ENCODE peak calls at places on chromosomes 3 and 15, in four cellular contexts. U is uterus, B is heart left ventricle, K is adrenal gland. V is an unnamed sample.
A peak's percentile ranks its signal among the peaks of the same experiment; 100 is the strongest.

GRCh38 chr3:14467723-14468620 is 65.6 kb downstream of the SLC6A6 start:
- DNase-seq in U (peak; percentile 62), B (peak; percentile 30), K (peak; percentile 55), V (no peak)

GRCh38 chr3:127538569-127538968 is 52.0 kb downstream of the TPRA1 start:
- DNase-seq in U (no peak), B (no peak), K (peak; percentile 3), V (no peak)

GRCh38 chr15:29065571-29065970 is 179.8 kb downstream of the APBA2 start:
- DNase-seq in U (no peak), B (no peak), K (no peak), V (no peak)

GRCh38 chr3:138078901-138079344 is 36.5 kb downstream of the DZIP1L start:
- DNase-seq in U (no peak), B (no peak), K (no peak), V (no peak)

GRCh38 chr3:25817107-25817506 is 27.2 kb downstream of the OXSM start:
- DNase-seq in U (no peak), B (no peak), K (no peak), V (no peak)

GRCh38 chr3:14602006-14602803 is 49.4 kb upstream of the CCDC174 start:
- DNase-seq in U (no peak), B (no peak), K (no peak), V (no peak)

GRCh38 chr3:184635126-184635525 is 73.5 kb downstream of the EPHB3 start:
- DNase-seq in U (no peak), B (no peak), K (no peak), V (peak; percentile 59)

GRCh38 chr3:52670621-52671521 is 14.8 kb downstream of the PBRM1 start:
- DNase-seq in U (no peak), B (no peak), K (peak; percentile 61), V (no peak)

GRCh38 chr15:66294157-66294931 is 976 bp downstream of the DIS3L start:
- DNase-seq in U (no peak), B (no peak), K (peak; percentile 57), V (no peak)

GRCh38 chr3:190492966-190493365 is 20.9 kb upstream of the IL1RAP start:
- DNase-seq in U (no peak), B (no peak), K (no peak), V (no peak)

GRCh38 chr3:100454684-100455083 is 37.7 kb upstream of the TMEM45A start:
- DNase-seq in U (no peak), B (no peak), K (no peak), V (no peak)

GRCh38 chr15:31032959-31033358 is 41.5 kb upstream of the MTMR10 start:
- DNase-seq in U (no peak), B (no peak), K (no peak), V (no peak)

GRCh38 chr3:38645601-38646000 is 3.9 kb downstream of the SCN5A start:
- DNase-seq in U (no peak), B (peak; percentile 72), K (no peak), V (no peak)

GRCh38 chr3:110456438-110457138 is 615.0 kb upstream of the NECTIN3 start:
- DNase-seq in U (no peak), B (no peak), K (no peak), V (no peak)

GRCh38 chr3:126912027-126912422 is 70.9 kb upstream of the PLXNA1 start:
- DNase-seq in U (no peak), B (no peak), K (no peak), V (no peak)

GRCh38 chr3:23389089-23389488 is 186.0 kb downstream of the UBE2E2 start:
- DNase-seq in U (no peak), B (no peak), K (no peak), V (no peak)

GRCh38 chr3:3629911-3630310 is 169.3 kb upstream of the LRRN1 start:
- DNase-seq in U (no peak), B (no peak), K (no peak), V (no peak)

GRCh38 chr3:52777127-52777958 is at the start of gene ITIH1:
- DNase-seq in U (no peak), B (no peak), K (no peak), V (no peak)

GRCh38 chr15:89628301-89628700 is 27.0 kb downstream of the KIF7 start:
- DNase-seq in U (no peak), B (no peak), K (no peak), V (no peak)

GRCh38 chr15:71329509-71330260 is 214.4 kb downstream of the THSD4 start:
- DNase-seq in U (peak; percentile 59), B (peak; percentile 47), K (peak; percentile 58), V (no peak)

GRCh38 chr15:93049914-93050534 is 39.0 kb downstream of the RGMA start:
- DNase-seq in U (no peak), B (no peak), K (no peak), V (no peak)

GRCh38 chr3:77869423-77869822 is 829.5 kb downstream of the ROBO2 start:
- DNase-seq in U (no peak), B (no peak), K (no peak), V (no peak)

GRCh38 chr3:60225848-60226247 is 1025.4 kb downstream of the FHIT start:
- DNase-seq in U (no peak), B (no peak), K (no peak), V (no peak)

GRCh38 chr3:166284994-166285393 is 447.8 kb upstream of the BCHE start:
- DNase-seq in U (no peak), B (no peak), K (no peak), V (no peak)

GRCh38 chr3:120678331-120678845 is 3.7 kb downstream of the HGD start:
- DNase-seq in U (no peak), B (no peak), K (peak; percentile 74), V (peak; percentile 18)

GRCh38 chr3:159764211-159765024 is 224.2 kb upstream of the IL12A start:
- DNase-seq in U (no peak), B (peak; percentile 82), K (no peak), V (peak; percentile 59)

GRCh38 chr3:36991923-36992805 is 767 bp downstream of the EPM2AIP1 start:
- DNase-seq in U (peak; percentile 30), B (no peak), K (no peak), V (no peak)

GRCh38 chr15:30953731-30954378 is 37.6 kb downstream of the MTMR10 start:
- DNase-seq in U (no peak), B (peak; percentile 37), K (peak; percentile 36), V (no peak)

GRCh38 chr3:55409802-55410201 is 77.3 kb downstream of the WNT5A start:
- DNase-seq in U (no peak), B (no peak), K (no peak), V (no peak)

GRCh38 chr3:80384811-80385210 is 617.0 kb upstream of the ROBO1 start:
- DNase-seq in U (no peak), B (no peak), K (no peak), V (no peak)

GRCh38 chr3:19147905-19148767 is at the start of gene KCNH8:
- DNase-seq in U (no peak), B (no peak), K (no peak), V (peak; percentile 11)

GRCh38 chr15:40908095-40908494 is 13.8 kb downstream of the VPS18 start:
- DNase-seq in U (no peak), B (no peak), K (no peak), V (no peak)
- H3K27ac ChIP-seq in U (peak overlapping the region; percentile 79), B (peak overlapping the region; percentile 96), K (peak overlapping the region; percentile 98), V (peak overlapping the region; percentile 100)

GRCh38 chr3:156747046-156747445 is 72.7 kb downstream of the TIPARP start:
- DNase-seq in U (no peak), B (no peak), K (no peak), V (no peak)

GRCh38 chr3:156750191-156750873 is 75.8 kb upstream of the LEKR1 start:
- DNase-seq in U (no peak), B (no peak), K (no peak), V (no peak)

GRCh38 chr3:156749244-156749643 is 74.9 kb downstream of the TIPARP start:
- DNase-seq in U (no peak), B (no peak), K (no peak), V (no peak)

GRCh38 chr3:156750874-156751245 is 75.3 kb upstream of the LEKR1 start:
- DNase-seq in U (no peak), B (no peak), K (no peak), V (no peak)

DNA sequence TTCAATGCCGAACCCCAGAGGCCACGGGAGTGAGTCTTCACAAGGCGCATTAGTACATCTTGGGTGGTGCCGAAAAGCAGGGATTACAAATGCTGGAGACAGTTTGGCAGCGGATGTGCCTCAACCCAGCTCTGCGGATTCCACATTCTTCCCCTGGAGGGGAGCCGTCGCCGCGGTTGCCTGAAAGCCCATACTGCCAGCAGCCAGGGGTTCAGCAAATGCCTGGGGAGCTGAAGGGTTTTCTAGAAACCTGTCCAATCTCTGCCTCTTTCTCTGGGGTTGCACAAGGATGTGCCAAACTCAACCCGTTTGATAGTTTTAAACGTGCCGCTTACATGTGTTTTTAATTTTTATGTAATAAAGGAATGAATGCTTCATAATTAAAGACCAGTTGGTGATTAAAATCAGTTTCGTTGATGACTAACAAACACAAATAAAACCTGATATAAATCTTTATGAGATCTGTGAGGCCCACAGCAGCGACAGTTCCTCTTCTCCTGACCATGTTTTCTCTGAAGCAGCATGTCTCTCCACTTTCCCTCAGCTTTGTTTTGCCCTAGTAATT is 74.6 kb upstream of the LEKR1 start:
- DNase-seq in U (peak; percentile 63), B (peak; percentile 42), K (no peak), V (peak; percentile 10)
- H3K4me3 ChIP-seq in U (peak overlapping the region; percentile 13), B (peak overlapping the region; percentile 35), K (no peak overlapping the region), V (peak overlapping the region; percentile 31)

GRCh38 chr15:79898369-79898768 is 1.6 kb upstream of the MTHFS start:
- DNase-seq in U (no peak), B (no peak), K (no peak), V (no peak)

GRCh38 chr15:79897380-79897678 is 515 bp upstream of the MTHFS start:
- DNase-seq in U (no peak), B (no peak), K (no peak), V (no peak)

GRCh38 chr15:79896131-79896633 is 632 bp downstream of the MTHFS start:
- DNase-seq in U (no peak), B (no peak), K (no peak), V (no peak)

GRCh38 chr15:79896634-79897379 is at the start of gene MTHFS:
- DNase-seq in U (peak; percentile 50), B (peak; percentile 81), K (peak; percentile 71), V (peak; percentile 82)

GRCh38 chr15:79897701-79898113 is 893 bp upstream of the MTHFS start:
- DNase-seq in U (no peak), B (no peak), K (no peak), V (no peak)
- H3K27ac ChIP-seq in U (peak overlapping the region; percentile 91), B (peak overlapping the region; percentile 89), K (peak overlapping the region; percentile 92), V (no peak overlapping the region)

GRCh38 chr3:131597816-131598215 is 95.0 kb upstream of the MRPL3 start:
- DNase-seq in U (no peak), B (no peak), K (no peak), V (no peak)

GRCh38 chr3:131596884-131597283 is 94.1 kb upstream of the MRPL3 start:
- DNase-seq in U (no peak), B (no peak), K (no peak), V (no peak)

DNA sequence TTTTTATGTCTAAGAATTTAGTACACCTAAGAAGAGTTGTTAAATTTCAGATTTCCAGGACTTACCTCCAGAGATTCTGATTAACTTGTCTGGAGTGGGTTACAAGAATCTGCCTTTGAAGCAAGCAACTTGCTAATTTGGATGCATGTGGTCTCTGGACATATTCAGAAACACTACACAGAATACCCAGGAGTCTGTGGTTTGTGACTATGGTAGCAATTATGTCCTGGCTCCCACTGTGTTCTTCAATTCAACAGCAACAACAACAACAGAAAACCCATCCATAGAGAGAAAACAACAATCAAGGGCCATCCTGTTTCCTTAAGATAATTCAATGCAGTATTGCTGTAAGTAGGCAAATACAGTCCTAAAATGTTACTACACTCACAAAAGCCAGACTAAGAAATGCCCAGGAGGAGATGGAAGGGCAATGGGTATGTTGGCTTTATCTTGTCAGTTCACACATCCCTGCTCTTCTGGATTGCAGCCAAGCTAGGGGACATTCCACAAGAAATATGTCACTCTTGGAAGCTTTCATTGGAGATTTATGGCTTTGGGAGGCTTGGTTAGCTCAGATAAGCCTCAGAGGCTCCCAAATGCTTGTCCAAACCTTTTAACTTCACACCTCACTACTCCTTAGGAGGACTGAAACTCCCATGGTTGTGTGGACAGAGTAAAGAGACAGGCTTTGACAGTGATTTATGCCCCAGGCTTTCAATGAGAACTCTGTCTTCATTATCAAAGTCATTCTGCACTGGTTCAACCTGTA is 99.4 kb upstream of the MRPL3 start:
- DNase-seq in U (no peak), B (no peak), K (no peak), V (no peak)
- H3K4me3 ChIP-seq in U (no peak overlapping the region), B (no peak overlapping the region), K (no peak overlapping the region), V (no peak overlapping the region)

V was measured in heart right ventricle.